ENCODE peak calls at places on chromosomes 16 and 17, in eight cellular contexts. One of them, this sample, is unnamed.

GRCh38 chr17:19905514-19905913 is 37.8 kb upstream of the ULK2 start:
- DNase-seq in heart left ventricle: no peak
- DNase-seq in NCI-H82: no peak
- DNase-seq in activated CD4-positive, alpha-beta T cell treated with anti-CD3 and anti-CD28 coated beads, Interleukin-2, amount 50 U/mL, for 48 hours: no peak
- DNase-seq in skeletal muscle cell: no peak
- DNase-seq in activated CD4-positive, CD25-positive, alpha-beta regulatory T cell: no peak
- DNase-seq in iPS DF 6.9: no peak
- DNase-seq in epithelial cell of proximal tubule: no peak
- DNase-seq in this sample: no peak

GRCh38 chr16:67150058-67150832 is 553 bp downstream of the B3GNT9 start:
- DNase-seq in heart left ventricle: no peak
- DNase-seq in NCI-H82: peak; percentile 81
- DNase-seq in activated CD4-positive, alpha-beta T cell treated with anti-CD3 and anti-CD28 coated beads, Interleukin-2, amount 50 U/mL, for 48 hours: peak; percentile 60
- DNase-seq in skeletal muscle cell: no peak
- DNase-seq in activated CD4-positive, CD25-positive, alpha-beta regulatory T cell: no peak
- DNase-seq in iPS DF 6.9: no peak
- DNase-seq in epithelial cell of proximal tubule: no peak
- DNase-seq in this sample: no peak

GRCh38 chr16:84738255-84739038 is 38.6 kb downstream of the USP10 start:
- DNase-seq in heart left ventricle: peak; percentile 79
- DNase-seq in NCI-H82: peak; percentile 82
- DNase-seq in activated CD4-positive, alpha-beta T cell treated with anti-CD3 and anti-CD28 coated beads, Interleukin-2, amount 50 U/mL, for 48 hours: peak; percentile 76
- DNase-seq in skeletal muscle cell: no peak
- DNase-seq in activated CD4-positive, CD25-positive, alpha-beta regulatory T cell: peak; percentile 59
- DNase-seq in iPS DF 6.9: peak; percentile 70
- DNase-seq in epithelial cell of proximal tubule: no peak
- DNase-seq in this sample: peak; percentile 92

GRCh38 chr16:87062569-87063442 is 254.4 kb downstream of the C16orf95 start:
- DNase-seq in heart left ventricle: peak; percentile 66
- DNase-seq in NCI-H82: peak; percentile 84
- DNase-seq in activated CD4-positive, alpha-beta T cell treated with anti-CD3 and anti-CD28 coated beads, Interleukin-2, amount 50 U/mL, for 48 hours: peak; percentile 70
- DNase-seq in skeletal muscle cell: no peak
- DNase-seq in activated CD4-positive, CD25-positive, alpha-beta regulatory T cell: no peak
- DNase-seq in iPS DF 6.9: no peak
- DNase-seq in epithelial cell of proximal tubule: peak; percentile 4
- DNase-seq in this sample: peak; percentile 64

GRCh38 chr16:50210266-50211038 is 55.9 kb upstream of the ADCY7 start:
- DNase-seq in heart left ventricle: peak; percentile 82
- DNase-seq in NCI-H82: peak; percentile 74
- DNase-seq in activated CD4-positive, alpha-beta T cell treated with anti-CD3 and anti-CD28 coated beads, Interleukin-2, amount 50 U/mL, for 48 hours: peak; percentile 61
- DNase-seq in skeletal muscle cell: peak; percentile 53
- DNase-seq in activated CD4-positive, CD25-positive, alpha-beta regulatory T cell: peak; percentile 44
- DNase-seq in iPS DF 6.9: peak; percentile 55
- DNase-seq in epithelial cell of proximal tubule: no peak
- DNase-seq in this sample: peak; percentile 82

GRCh38 chr17:74995847-74996246 is 8.4 kb downstream of the CDR2L start:
- DNase-seq in heart left ventricle: no peak
- DNase-seq in NCI-H82: no peak
- DNase-seq in activated CD4-positive, alpha-beta T cell treated with anti-CD3 and anti-CD28 coated beads, Interleukin-2, amount 50 U/mL, for 48 hours: no peak
- DNase-seq in skeletal muscle cell: no peak
- DNase-seq in activated CD4-positive, CD25-positive, alpha-beta regulatory T cell: no peak
- DNase-seq in iPS DF 6.9: no peak
- DNase-seq in epithelial cell of proximal tubule: no peak
- DNase-seq in this sample: no peak

GRCh38 chr17:74813793-74814192 is 37.6 kb upstream of the NAT9 start:
- DNase-seq in heart left ventricle: no peak
- DNase-seq in NCI-H82: no peak
- DNase-seq in activated CD4-positive, alpha-beta T cell treated with anti-CD3 and anti-CD28 coated beads, Interleukin-2, amount 50 U/mL, for 48 hours: no peak
- DNase-seq in skeletal muscle cell: no peak
- DNase-seq in activated CD4-positive, CD25-positive, alpha-beta regulatory T cell: no peak
- DNase-seq in iPS DF 6.9: no peak
- DNase-seq in epithelial cell of proximal tubule: no peak
- DNase-seq in this sample: no peak

GRCh38 chr16:52466998-52467397 is 79.9 kb downstream of the TOX3 start:
- DNase-seq in heart left ventricle: no peak
- DNase-seq in NCI-H82: no peak
- DNase-seq in activated CD4-positive, alpha-beta T cell treated with anti-CD3 and anti-CD28 coated beads, Interleukin-2, amount 50 U/mL, for 48 hours: no peak
- DNase-seq in skeletal muscle cell: no peak
- DNase-seq in activated CD4-positive, CD25-positive, alpha-beta regulatory T cell: no peak
- DNase-seq in iPS DF 6.9: no peak
- DNase-seq in epithelial cell of proximal tubule: no peak
- DNase-seq in this sample: no peak

GRCh38 chr17:72697602-72698146 is 394.8 kb downstream of the SLC39A11 start:
- DNase-seq in heart left ventricle: no peak
- DNase-seq in NCI-H82: no peak
- DNase-seq in activated CD4-positive, alpha-beta T cell treated with anti-CD3 and anti-CD28 coated beads, Interleukin-2, amount 50 U/mL, for 48 hours: no peak
- DNase-seq in skeletal muscle cell: no peak
- DNase-seq in activated CD4-positive, CD25-positive, alpha-beta regulatory T cell: no peak
- DNase-seq in iPS DF 6.9: no peak
- DNase-seq in epithelial cell of proximal tubule: no peak
- DNase-seq in this sample: peak; percentile 100

GRCh38 chr17:53058031-53058430 is 764.7 kb upstream of the KIF2B start:
- DNase-seq in heart left ventricle: no peak
- DNase-seq in NCI-H82: no peak
- DNase-seq in activated CD4-positive, alpha-beta T cell treated with anti-CD3 and anti-CD28 coated beads, Interleukin-2, amount 50 U/mL, for 48 hours: no peak
- DNase-seq in skeletal muscle cell: no peak
- DNase-seq in activated CD4-positive, CD25-positive, alpha-beta regulatory T cell: no peak
- DNase-seq in iPS DF 6.9: no peak
- DNase-seq in epithelial cell of proximal tubule: peak; percentile 44
- DNase-seq in this sample: no peak

GRCh38 chr16:79912592-79913310 is 312.2 kb upstream of the MAF start:
- DNase-seq in heart left ventricle: no peak
- DNase-seq in NCI-H82: no peak
- DNase-seq in activated CD4-positive, alpha-beta T cell treated with anti-CD3 and anti-CD28 coated beads, Interleukin-2, amount 50 U/mL, for 48 hours: no peak
- DNase-seq in skeletal muscle cell: no peak
- DNase-seq in activated CD4-positive, CD25-positive, alpha-beta regulatory T cell: no peak
- DNase-seq in iPS DF 6.9: no peak
- DNase-seq in epithelial cell of proximal tubule: no peak
- DNase-seq in this sample: peak; percentile 3

GRCh38 chr16:966505-966904 is 4.3 kb downstream of the LMF1 start:
- DNase-seq in heart left ventricle: no peak
- DNase-seq in NCI-H82: no peak
- DNase-seq in activated CD4-positive, alpha-beta T cell treated with anti-CD3 and anti-CD28 coated beads, Interleukin-2, amount 50 U/mL, for 48 hours: no peak
- DNase-seq in skeletal muscle cell: no peak
- DNase-seq in activated CD4-positive, CD25-positive, alpha-beta regulatory T cell: no peak
- DNase-seq in iPS DF 6.9: no peak
- DNase-seq in epithelial cell of proximal tubule: no peak
- DNase-seq in this sample: no peak

GRCh38 chr17:42653179-42654124 is 5.6 kb upstream of the TUBG2 start:
- DNase-seq in heart left ventricle: peak; percentile 61
- DNase-seq in NCI-H82: no peak
- DNase-seq in activated CD4-positive, alpha-beta T cell treated with anti-CD3 and anti-CD28 coated beads, Interleukin-2, amount 50 U/mL, for 48 hours: no peak
- DNase-seq in skeletal muscle cell: no peak
- DNase-seq in activated CD4-positive, CD25-positive, alpha-beta regulatory T cell: no peak
- DNase-seq in iPS DF 6.9: no peak
- DNase-seq in epithelial cell of proximal tubule: no peak
- DNase-seq in this sample: peak; percentile 43

GRCh38 chr17:29292992-29293889 is 707 bp downstream of the NUFIP2 start:
- DNase-seq in heart left ventricle: peak; percentile 74
- DNase-seq in NCI-H82: peak; percentile 79
- DNase-seq in activated CD4-positive, alpha-beta T cell treated with anti-CD3 and anti-CD28 coated beads, Interleukin-2, amount 50 U/mL, for 48 hours: peak; percentile 69
- DNase-seq in skeletal muscle cell: peak; percentile 11
- DNase-seq in activated CD4-positive, CD25-positive, alpha-beta regulatory T cell: peak; percentile 56
- DNase-seq in iPS DF 6.9: no peak
- DNase-seq in epithelial cell of proximal tubule: no peak
- DNase-seq in this sample: peak; percentile 58

GRCh38 chr17:16214190-16215001 is 938 bp downstream of the NCOR1 start:
- DNase-seq in heart left ventricle: no peak
- DNase-seq in NCI-H82: peak; percentile 37
- DNase-seq in activated CD4-positive, alpha-beta T cell treated with anti-CD3 and anti-CD28 coated beads, Interleukin-2, amount 50 U/mL, for 48 hours: no peak
- DNase-seq in skeletal muscle cell: no peak
- DNase-seq in activated CD4-positive, CD25-positive, alpha-beta regulatory T cell: no peak
- DNase-seq in iPS DF 6.9: no peak
- DNase-seq in epithelial cell of proximal tubule: no peak
- DNase-seq in this sample: no peak

GRCh38 chr16:79868841-79869240 is 268.3 kb upstream of the MAF start:
- DNase-seq in heart left ventricle: no peak
- DNase-seq in NCI-H82: no peak
- DNase-seq in activated CD4-positive, alpha-beta T cell treated with anti-CD3 and anti-CD28 coated beads, Interleukin-2, amount 50 U/mL, for 48 hours: no peak
- DNase-seq in skeletal muscle cell: no peak
- DNase-seq in activated CD4-positive, CD25-positive, alpha-beta regulatory T cell: no peak
- DNase-seq in iPS DF 6.9: no peak
- DNase-seq in epithelial cell of proximal tubule: no peak
- DNase-seq in this sample: no peak

GRCh38 chr16:2529961-2530628 is 1.1 kb downstream of the CEMP1 start:
- DNase-seq in heart left ventricle: no peak
- DNase-seq in NCI-H82: no peak
- DNase-seq in activated CD4-positive, alpha-beta T cell treated with anti-CD3 and anti-CD28 coated beads, Interleukin-2, amount 50 U/mL, for 48 hours: no peak
- DNase-seq in skeletal muscle cell: no peak
- DNase-seq in activated CD4-positive, CD25-positive, alpha-beta regulatory T cell: no peak
- DNase-seq in iPS DF 6.9: no peak
- DNase-seq in epithelial cell of proximal tubule: no peak
- DNase-seq in this sample: no peak

GRCh38 chr16:14001521-14001920 is 69.6 kb upstream of the MRTFB start:
- DNase-seq in heart left ventricle: no peak
- DNase-seq in NCI-H82: no peak
- DNase-seq in activated CD4-positive, alpha-beta T cell treated with anti-CD3 and anti-CD28 coated beads, Interleukin-2, amount 50 U/mL, for 48 hours: no peak
- DNase-seq in skeletal muscle cell: no peak
- DNase-seq in activated CD4-positive, CD25-positive, alpha-beta regulatory T cell: no peak
- DNase-seq in iPS DF 6.9: no peak
- DNase-seq in epithelial cell of proximal tubule: no peak
- DNase-seq in this sample: no peak

GRCh38 chr16:27728691-27729090 is 178.7 kb downstream of the KATNIP start:
- DNase-seq in heart left ventricle: no peak
- DNase-seq in NCI-H82: no peak
- DNase-seq in activated CD4-positive, alpha-beta T cell treated with anti-CD3 and anti-CD28 coated beads, Interleukin-2, amount 50 U/mL, for 48 hours: no peak
- DNase-seq in skeletal muscle cell: no peak
- DNase-seq in activated CD4-positive, CD25-positive, alpha-beta regulatory T cell: no peak
- DNase-seq in iPS DF 6.9: no peak
- DNase-seq in epithelial cell of proximal tubule: no peak
- DNase-seq in this sample: no peak

GRCh38 chr17:57368637-57369336 is 112.5 kb downstream of the MSI2 start:
- DNase-seq in heart left ventricle: no peak
- DNase-seq in NCI-H82: no peak
- DNase-seq in activated CD4-positive, alpha-beta T cell treated with anti-CD3 and anti-CD28 coated beads, Interleukin-2, amount 50 U/mL, for 48 hours: no peak
- DNase-seq in skeletal muscle cell: no peak
- DNase-seq in activated CD4-positive, CD25-positive, alpha-beta regulatory T cell: no peak
- DNase-seq in iPS DF 6.9: no peak
- DNase-seq in epithelial cell of proximal tubule: no peak
- DNase-seq in this sample: no peak

GRCh38 chr17:51250314-51250840 is 9.5 kb downstream of the MBTD1 start:
- DNase-seq in heart left ventricle: no peak
- DNase-seq in NCI-H82: no peak
- DNase-seq in activated CD4-positive, alpha-beta T cell treated with anti-CD3 and anti-CD28 coated beads, Interleukin-2, amount 50 U/mL, for 48 hours: no peak
- DNase-seq in skeletal muscle cell: no peak
- DNase-seq in activated CD4-positive, CD25-positive, alpha-beta regulatory T cell: no peak
- DNase-seq in iPS DF 6.9: no peak
- DNase-seq in epithelial cell of proximal tubule: no peak
- DNase-seq in this sample: no peak

GRCh38 chr17:69729937-69730336 is 315.4 kb downstream of the MAP2K6 start:
- DNase-seq in heart left ventricle: no peak
- DNase-seq in NCI-H82: no peak
- DNase-seq in activated CD4-positive, alpha-beta T cell treated with anti-CD3 and anti-CD28 coated beads, Interleukin-2, amount 50 U/mL, for 48 hours: no peak
- DNase-seq in skeletal muscle cell: no peak
- DNase-seq in activated CD4-positive, CD25-positive, alpha-beta regulatory T cell: no peak
- DNase-seq in iPS DF 6.9: no peak
- DNase-seq in epithelial cell of proximal tubule: no peak
- DNase-seq in this sample: no peak

GRCh38 chr17:27845264-27846041 is 45.1 kb upstream of the NOS2 start:
- DNase-seq in heart left ventricle: no peak
- DNase-seq in NCI-H82: no peak
- DNase-seq in activated CD4-positive, alpha-beta T cell treated with anti-CD3 and anti-CD28 coated beads, Interleukin-2, amount 50 U/mL, for 48 hours: no peak
- DNase-seq in skeletal muscle cell: no peak
- DNase-seq in activated CD4-positive, CD25-positive, alpha-beta regulatory T cell: no peak
- DNase-seq in iPS DF 6.9: no peak
- DNase-seq in epithelial cell of proximal tubule: no peak
- DNase-seq in this sample: no peak

GRCh38 chr17:48609754-48610281 is 999 bp downstream of the HOXB7 start:
- DNase-seq in heart left ventricle: no peak
- DNase-seq in NCI-H82: no peak
- DNase-seq in activated CD4-positive, alpha-beta T cell treated with anti-CD3 and anti-CD28 coated beads, Interleukin-2, amount 50 U/mL, for 48 hours: no peak
- DNase-seq in skeletal muscle cell: no peak
- DNase-seq in activated CD4-positive, CD25-positive, alpha-beta regulatory T cell: no peak
- DNase-seq in iPS DF 6.9: no peak
- DNase-seq in epithelial cell of proximal tubule: no peak
- DNase-seq in this sample: no peak

GRCh38 chr17:728911-729310 is 3.5 kb upstream of the TLCD3A start:
- DNase-seq in heart left ventricle: no peak
- DNase-seq in NCI-H82: no peak
- DNase-seq in activated CD4-positive, alpha-beta T cell treated with anti-CD3 and anti-CD28 coated beads, Interleukin-2, amount 50 U/mL, for 48 hours: no peak
- DNase-seq in skeletal muscle cell: no peak
- DNase-seq in activated CD4-positive, CD25-positive, alpha-beta regulatory T cell: no peak
- DNase-seq in iPS DF 6.9: no peak
- DNase-seq in epithelial cell of proximal tubule: no peak
- DNase-seq in this sample: no peak

GRCh38 chr16:27795992-27796614 is 246.2 kb downstream of the KATNIP start:
- DNase-seq in heart left ventricle: peak; percentile 34
- DNase-seq in NCI-H82: peak; percentile 11
- DNase-seq in activated CD4-positive, alpha-beta T cell treated with anti-CD3 and anti-CD28 coated beads, Interleukin-2, amount 50 U/mL, for 48 hours: peak; percentile 46
- DNase-seq in skeletal muscle cell: no peak
- DNase-seq in activated CD4-positive, CD25-positive, alpha-beta regulatory T cell: no peak
- DNase-seq in iPS DF 6.9: peak; percentile 33
- DNase-seq in epithelial cell of proximal tubule: no peak
- DNase-seq in this sample: peak; percentile 38

GRCh38 chr16:86809458-86809955 is 231.2 kb downstream of the FOXL1 start:
- DNase-seq in heart left ventricle: no peak
- DNase-seq in NCI-H82: no peak
- DNase-seq in activated CD4-positive, alpha-beta T cell treated with anti-CD3 and anti-CD28 coated beads, Interleukin-2, amount 50 U/mL, for 48 hours: no peak
- DNase-seq in skeletal muscle cell: peak; percentile 81
- DNase-seq in activated CD4-positive, CD25-positive, alpha-beta regulatory T cell: no peak
- DNase-seq in iPS DF 6.9: no peak
- DNase-seq in epithelial cell of proximal tubule: no peak
- DNase-seq in this sample: no peak

GRCh38 chr16:13441675-13442074 is 478.3 kb upstream of the ERCC4 start:
- DNase-seq in heart left ventricle: no peak
- DNase-seq in NCI-H82: no peak
- DNase-seq in activated CD4-positive, alpha-beta T cell treated with anti-CD3 and anti-CD28 coated beads, Interleukin-2, amount 50 U/mL, for 48 hours: no peak
- DNase-seq in skeletal muscle cell: no peak
- DNase-seq in activated CD4-positive, CD25-positive, alpha-beta regulatory T cell: no peak
- DNase-seq in iPS DF 6.9: no peak
- DNase-seq in epithelial cell of proximal tubule: no peak
- DNase-seq in this sample: no peak

GRCh38 chr16:89828870-89829629 is 775 bp downstream of the SPIRE2 start:
- DNase-seq in heart left ventricle: no peak
- DNase-seq in NCI-H82: peak; percentile 63
- DNase-seq in activated CD4-positive, alpha-beta T cell treated with anti-CD3 and anti-CD28 coated beads, Interleukin-2, amount 50 U/mL, for 48 hours: no peak
- DNase-seq in skeletal muscle cell: no peak
- DNase-seq in activated CD4-positive, CD25-positive, alpha-beta regulatory T cell: no peak
- DNase-seq in iPS DF 6.9: no peak
- DNase-seq in epithelial cell of proximal tubule: no peak
- DNase-seq in this sample: no peak

GRCh38 chr17:33169580-33170285 is 123.4 kb downstream of the ASIC2 start:
- DNase-seq in heart left ventricle: no peak
- DNase-seq in NCI-H82: no peak
- DNase-seq in activated CD4-positive, alpha-beta T cell treated with anti-CD3 and anti-CD28 coated beads, Interleukin-2, amount 50 U/mL, for 48 hours: no peak
- DNase-seq in skeletal muscle cell: no peak
- DNase-seq in activated CD4-positive, CD25-positive, alpha-beta regulatory T cell: no peak
- DNase-seq in iPS DF 6.9: no peak
- DNase-seq in epithelial cell of proximal tubule: peak; percentile 94
- DNase-seq in this sample: no peak

GRCh38 chr16:8055761-8056160 is 534.5 kb downstream of the TMEM114 start:
- DNase-seq in heart left ventricle: no peak
- DNase-seq in NCI-H82: no peak
- DNase-seq in activated CD4-positive, alpha-beta T cell treated with anti-CD3 and anti-CD28 coated beads, Interleukin-2, amount 50 U/mL, for 48 hours: no peak
- DNase-seq in skeletal muscle cell: no peak
- DNase-seq in activated CD4-positive, CD25-positive, alpha-beta regulatory T cell: no peak
- DNase-seq in iPS DF 6.9: no peak
- DNase-seq in epithelial cell of proximal tubule: no peak
- DNase-seq in this sample: no peak